ENCODE peak calls at places on chromosomes 16 and 17, in seven cellular contexts. O, N, S, C, T, L and H are unnamed samples.
A peak's percentile ranks its signal among the peaks of the same experiment; 100 is the strongest.

GRCh38 chr17:14211778-14212177 is 24.9 kb downstream of the CDRT15 start:
- DNase-seq in L (no peak), S (peak; percentile 63), T (no peak), O (no peak), C (no peak), N (peak; percentile 71), H (peak; percentile 32)

GRCh38 chr17:33667671-33668070 is 374.6 kb upstream of the ASIC2 start:
- DNase-seq in N (no peak), C (no peak), T (no peak), O (peak; percentile 6), L (no peak), S (no peak), H (no peak)

GRCh38 chr17:17722081-17722905 is 41.0 kb downstream of the RAI1 start:
- DNase-seq in T (no peak), N (no peak), O (no peak), S (no peak), L (no peak), C (no peak), H (no peak)

GRCh38 chr17:73820686-73821448 is 176.6 kb upstream of the SDK2 start:
- DNase-seq in O (no peak), N (peak; percentile 58), L (no peak), S (no peak), T (peak; percentile 64), C (peak; percentile 29), H (no peak)

GRCh38 chr17:77681820-77682219 is 276.7 kb upstream of the TNRC6C start:
- DNase-seq in O (no peak), L (peak; percentile 65), N (no peak), C (no peak), T (no peak), S (no peak), H (peak; percentile 86)

GRCh38 chr16:50763211-50763610 is 21.3 kb downstream of the CYLD start:
- DNase-seq in N (peak; percentile 32), S (no peak), L (no peak), C (no peak), O (no peak), T (no peak), H (no peak)

GRCh38 chr17:67680445-67681224 is 37.1 kb upstream of the NOL11 start:
- DNase-seq in S (no peak), O (no peak), N (no peak), C (no peak), L (no peak), T (no peak), H (no peak)

GRCh38 chr16:59566446-59566845 is 832.3 kb upstream of the GOT2 start:
- DNase-seq in L (no peak), N (no peak), S (no peak), C (no peak), O (no peak), T (no peak), H (no peak)

GRCh38 chr17:7856840-7857723 is at the start of gene NAA38:
- DNase-seq in S (peak; percentile 97), L (peak; percentile 96), N (peak; percentile 100), C (peak; percentile 100), O (peak; percentile 99), T (peak; percentile 95), H (peak; percentile 96)

GRCh38 chr17:60138769-60139437 is 10.9 kb upstream of the CA4 start:
- DNase-seq in S (peak; percentile 49), T (no peak), C (no peak), N (no peak), O (no peak), L (no peak), H (no peak)

GRCh38 chr17:2214887-2215615 is 88.5 kb downstream of the SMG6 start:
- DNase-seq in N (peak; percentile 76), T (no peak), S (no peak), O (peak; percentile 87), L (peak; percentile 72), C (no peak), H (peak; percentile 78)

GRCh38 chr16:87601322-87602004 is 845 bp upstream of the JPH3 start:
- DNase-seq in T (no peak), S (no peak), L (no peak), C (no peak), O (no peak), N (no peak), H (no peak)

GRCh38 chr17:72725432-72726068 is 366.9 kb downstream of the SLC39A11 start:
- DNase-seq in O (peak; percentile 53), L (peak; percentile 52), T (peak; percentile 63), C (peak; percentile 65), N (peak; percentile 82), S (peak; percentile 69), H (peak; percentile 47)

GRCh38 chr16:4949986-4950385 is 8.1 kb upstream of the SEC14L5 start:
- DNase-seq in L (no peak), O (no peak), N (no peak), C (no peak), T (no peak), S (no peak), H (no peak)

GRCh38 chr17:76449126-76449525 is 3.8 kb downstream of the UBE2O start:
- DNase-seq in L (no peak), O (no peak), C (no peak), S (no peak), N (no peak), T (no peak), H (no peak)

GRCh38 chr17:39360537-39360936 is 40.9 kb downstream of the FBXL20 start:
- DNase-seq in N (no peak), T (no peak), O (no peak), L (no peak), C (no peak), S (no peak), H (no peak)

GRCh38 chr17:80816241-80817103 is 175.2 kb upstream of the CHMP6 start:
- DNase-seq in C (no peak), T (no peak), N (no peak), S (peak; percentile 50), O (no peak), L (no peak), H (no peak)

GRCh38 chr17:47690121-47690520 is 3.8 kb upstream of the TBKBP1 start:
- DNase-seq in L (no peak), T (no peak), C (no peak), S (no peak), O (no peak), N (no peak), H (no peak)
- H3K4me3 ChIP-seq in L (no peak overlapping the region), T (no peak overlapping the region), C (no peak overlapping the region), S (no peak overlapping the region), O (no peak overlapping the region), N (no peak overlapping the region), H (no peak overlapping the region)

GRCh38 chr16:9105189-9105588 is 13.7 kb downstream of the HAPSTR1 start:
- DNase-seq in O (no peak), L (no peak), S (no peak), N (no peak), C (no peak), T (no peak), H (no peak)

GRCh38 chr16:9102379-9102778 is 10.9 kb downstream of the HAPSTR1 start:
- DNase-seq in N (no peak), L (no peak), O (no peak), C (no peak), T (no peak), S (no peak), H (no peak)

GRCh38 chr16:9107025-9107970 is 15.9 kb downstream of the HAPSTR1 start:
- DNase-seq in C (no peak), O (no peak), T (no peak), S (no peak), L (no peak), N (no peak), H (no peak)

GRCh38 chr16:9102943-9103342 is 11.5 kb downstream of the HAPSTR1 start:
- DNase-seq in S (no peak), T (no peak), L (no peak), N (no peak), C (no peak), O (no peak), H (no peak)

DNA sequence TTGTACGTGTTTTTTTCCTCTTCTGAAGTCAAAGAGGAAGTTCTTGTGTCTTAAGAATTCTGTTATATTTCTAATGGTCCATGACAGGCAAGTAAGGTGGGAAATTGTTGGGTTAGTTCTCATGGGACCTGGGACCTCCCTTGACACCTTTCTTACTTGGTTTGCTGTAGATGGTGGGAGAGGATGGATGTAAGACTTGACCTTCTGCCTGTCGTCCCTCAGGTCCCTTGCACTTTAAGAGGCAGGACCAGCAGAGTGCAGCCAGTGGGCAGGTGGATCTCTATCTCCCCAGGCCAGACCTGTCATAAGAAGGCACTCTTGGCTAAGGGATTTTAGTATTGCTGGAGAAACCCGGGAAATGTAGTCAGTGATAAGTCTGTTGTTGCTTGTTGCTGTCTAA is 12.1 kb downstream of the HAPSTR1 start:
- DNase-seq in N (no peak), O (no peak), L (no peak), T (no peak), S (no peak), C (no peak), H (no peak)
- H3K4me1 ChIP-seq in N (peaks cover 31% of the 10 kb centered on the region), O (peaks cover 6% of the 10 kb centered on the region), L (peaks cover 100% of the 10 kb centered on the region), T (peaks cover 7% of the 10 kb centered on the region), S (peaks cover 3% of the 10 kb centered on the region), C (peaks cover 3% of the 10 kb centered on the region), H (peaks cover 100% of the 10 kb centered on the region)

DNA sequence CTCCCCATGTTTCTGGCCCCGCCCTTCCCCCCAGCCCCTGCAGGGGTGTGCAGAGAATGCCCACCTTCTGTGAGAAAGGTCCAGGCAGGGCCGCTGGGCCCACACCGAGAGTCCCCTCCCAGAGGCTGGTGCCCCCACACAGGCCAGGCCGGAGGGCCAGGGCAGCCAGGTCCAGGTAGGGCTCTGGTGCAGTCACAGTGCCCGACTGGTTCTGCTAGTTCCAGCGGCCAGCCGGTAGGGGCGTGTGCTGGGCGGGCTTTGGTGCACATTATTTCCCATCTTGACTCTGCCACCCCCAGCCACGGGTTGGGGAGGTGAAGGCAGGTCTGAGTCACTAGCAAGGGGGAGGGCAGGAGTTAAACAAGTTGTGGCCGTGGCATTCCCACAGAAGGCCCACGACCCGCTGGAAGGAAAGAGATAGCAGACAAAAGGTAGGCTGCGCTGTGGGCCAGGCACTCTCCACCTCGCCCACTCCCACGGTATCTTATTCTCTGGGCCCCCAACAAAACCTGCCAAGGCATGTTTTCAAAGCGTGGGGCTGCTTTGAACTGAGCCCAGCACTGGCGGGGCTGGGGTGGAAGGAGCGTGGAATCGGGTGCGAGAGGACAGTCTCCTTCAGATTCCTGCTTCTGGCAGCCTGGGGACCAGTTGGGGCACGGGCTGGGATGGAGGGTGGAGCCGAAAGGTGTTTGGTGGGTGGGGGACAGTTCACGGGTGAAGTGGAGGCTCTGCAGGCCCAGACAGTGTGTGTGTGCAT is 1.9 kb downstream of the EPN3 start:
- DNase-seq in L (no peak), O (no peak), C (no peak), S (no peak), N (no peak), T (no peak), H (no peak)
- H3K4me3 ChIP-seq in L (peak overlapping the region; percentile 45), O (no peak overlapping the region), C (no peak overlapping the region), S (no peak overlapping the region), N (no peak overlapping the region), T (no peak overlapping the region), H (peak overlapping the region; percentile 71)

GRCh38 chr16:6484931-6485330 is 847.7 kb upstream of the RBFOX1 start:
- DNase-seq in T (no peak), C (no peak), L (no peak), N (no peak), O (no peak), S (no peak), H (no peak)
- H3K4me1 ChIP-seq in T (no peaks in the 10 kb centered on the region), C (peaks cover 2% of the 10 kb centered on the region), L (peaks cover 7% of the 10 kb centered on the region), N (no peaks in the 10 kb centered on the region), O (no peaks in the 10 kb centered on the region), S (no peaks in the 10 kb centered on the region), H (no peaks in the 10 kb centered on the region)

DNA sequence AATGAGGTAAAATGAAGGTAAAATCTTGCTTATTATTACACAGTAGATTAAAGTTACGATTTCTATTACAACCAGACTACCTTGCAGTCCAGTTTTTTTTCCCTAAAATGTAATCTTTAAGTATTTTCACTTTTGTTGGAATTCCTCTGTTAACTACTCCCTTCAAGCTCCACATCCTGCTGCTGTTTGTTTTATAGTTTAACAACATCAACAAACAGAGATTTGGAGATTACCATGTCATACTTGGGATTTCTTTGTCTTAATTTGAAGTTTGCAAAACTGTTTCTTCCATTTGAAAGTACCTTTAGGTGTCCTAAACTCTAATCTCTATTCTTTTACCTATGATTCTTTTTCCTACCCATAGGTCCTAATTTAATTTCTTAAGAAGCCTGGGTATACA is 83.3 kb downstream of the ABHD15 start:
- DNase-seq in N (no peak), C (no peak), S (no peak), L (no peak), T (no peak), O (no peak), H (no peak)
- H3K4me3 ChIP-seq in N (no peak overlapping the region), C (no peak overlapping the region), S (no peak overlapping the region), L (no peak overlapping the region), T (no peak overlapping the region), O (no peak overlapping the region), H (no peak overlapping the region)